ENCODE peak calls at places on chromosomes 11 and 22, in eight cellular contexts. One of them, this sample, is unnamed. For H3K4me1, the result is how much of the 10 kb centered on the place peaks cover.

GRCh38 chr11:128690746-128691091 is 3.2 kb upstream of the FLI1 start:
- DNase-seq in SK-N-SH: no peak
- DNase-seq in A549: no peak
- DNase-seq in HepG2: no peak
- DNase-seq in K562: no peak
- DNase-seq in HCT116: no peak
- DNase-seq in GM12878: no peak
- DNase-seq in Panc1: no peak
- DNase-seq in this sample: peak

GRCh38 chr11:13276454-13276851 is 1.1 kb upstream of the BMAL1 start:
- DNase-seq in K562: no peak
- DNase-seq in SK-N-SH: peak
- DNase-seq in HCT116: no peak
- DNase-seq in GM12878: no peak
- DNase-seq in Panc1: no peak
- DNase-seq in A549: no peak
- DNase-seq in HepG2: no peak
- DNase-seq in this sample: no peak

GRCh38 chr11:2471804-2472096 is 26.9 kb downstream of the KCNQ1 start:
- DNase-seq in SK-N-SH: no peak
- DNase-seq in GM12878: no peak
- DNase-seq in HCT116: no peak
- DNase-seq in K562: no peak
- DNase-seq in HepG2: no peak
- DNase-seq in Panc1: no peak
- DNase-seq in A549: no peak
- DNase-seq in this sample: no peak

GRCh38 chr11:727281-727701 is 20.0 kb upstream of the TALDO1 start:
- DNase-seq in HCT116: no peak
- DNase-seq in K562: no peak
- DNase-seq in A549: no peak
- DNase-seq in Panc1: no peak
- DNase-seq in HepG2: no peak
- DNase-seq in SK-N-SH: peak
- DNase-seq in GM12878: no peak
- DNase-seq in this sample: no peak

GRCh38 chr22:36331912-36332622 is 55.7 kb downstream of the MYH9 start:
- DNase-seq in HepG2: no peak
- DNase-seq in A549: peak
- DNase-seq in GM12878: peak
- DNase-seq in Panc1: no peak
- DNase-seq in K562: no peak
- DNase-seq in HCT116: no peak
- DNase-seq in SK-N-SH: peak
- DNase-seq in this sample: no peak

GRCh38 chr22:46071451-46072029 is 78.8 kb upstream of the PPARA start:
- DNase-seq in SK-N-SH: peak
- DNase-seq in K562: no peak
- DNase-seq in HCT116: peak
- DNase-seq in GM12878: no peak
- DNase-seq in HepG2: no peak
- DNase-seq in A549: no peak
- DNase-seq in Panc1: no peak
- DNase-seq in this sample: peak

GRCh38 chr11:131802416-131802815 is 432.0 kb downstream of the NTM start:
- DNase-seq in HepG2: no peak
- DNase-seq in SK-N-SH: no peak
- DNase-seq in K562: no peak
- DNase-seq in HCT116: no peak
- DNase-seq in GM12878: no peak
- DNase-seq in Panc1: no peak
- DNase-seq in A549: no peak
- DNase-seq in this sample: peak

GRCh38 chr22:49799431-49800075 is 28.1 kb downstream of the BRD1 start:
- DNase-seq in HepG2: no peak
- DNase-seq in GM12878: no peak
- DNase-seq in SK-N-SH: no peak
- DNase-seq in Panc1: no peak
- DNase-seq in K562: no peak
- DNase-seq in HCT116: no peak
- DNase-seq in A549: no peak
- DNase-seq in this sample: no peak

GRCh38 chr11:47337229-47337924 is 15.1 kb downstream of the MYBPC3 start:
- DNase-seq in Panc1: no peak
- DNase-seq in GM12878: no peak
- DNase-seq in HCT116: peak
- DNase-seq in K562: peak
- DNase-seq in SK-N-SH: no peak
- DNase-seq in HepG2: no peak
- DNase-seq in A549: peak
- DNase-seq in this sample: no peak

GRCh38 chr22:27348634-27349033 is 452.9 kb downstream of the MN1 start:
- DNase-seq in SK-N-SH: no peak
- DNase-seq in HCT116: no peak
- DNase-seq in A549: no peak
- DNase-seq in Panc1: no peak
- DNase-seq in K562: no peak
- DNase-seq in GM12878: no peak
- DNase-seq in HepG2: no peak
- DNase-seq in this sample: no peak

GRCh38 chr22:24141586-24141985 is 39.7 kb upstream of the SUSD2 start:
- DNase-seq in SK-N-SH: no peak
- DNase-seq in K562: no peak
- DNase-seq in Panc1: no peak
- DNase-seq in GM12878: no peak
- DNase-seq in HepG2: no peak
- DNase-seq in HCT116: no peak
- DNase-seq in A549: no peak
- DNase-seq in this sample: no peak

GRCh38 chr22:46099740-46100139 is 50.6 kb upstream of the PPARA start:
- DNase-seq in HCT116: no peak
- DNase-seq in SK-N-SH: no peak
- DNase-seq in GM12878: no peak
- DNase-seq in Panc1: no peak
- DNase-seq in HepG2: no peak
- DNase-seq in A549: no peak
- DNase-seq in K562: no peak
- DNase-seq in this sample: no peak

GRCh38 chr22:50000587-50001387 is 11.8 kb downstream of the IL17REL start:
- DNase-seq in HepG2: no peak
- DNase-seq in GM12878: no peak
- DNase-seq in Panc1: no peak
- DNase-seq in SK-N-SH: peak
- DNase-seq in HCT116: no peak
- DNase-seq in K562: no peak
- DNase-seq in A549: no peak
- DNase-seq in this sample: no peak

GRCh38 chr11:71474141-71474770 is 21.3 kb downstream of the NADSYN1 start:
- DNase-seq in HepG2: no peak
- DNase-seq in A549: no peak
- DNase-seq in K562: no peak
- DNase-seq in SK-N-SH: no peak
- DNase-seq in HCT116: no peak
- DNase-seq in Panc1: no peak
- DNase-seq in GM12878: no peak
- DNase-seq in this sample: no peak

GRCh38 chr11:114121744-114122504 is 62.4 kb downstream of the ZBTB16 start:
- DNase-seq in A549: no peak
- DNase-seq in K562: no peak
- DNase-seq in Panc1: no peak
- DNase-seq in HCT116: no peak
- DNase-seq in HepG2: no peak
- DNase-seq in GM12878: no peak
- DNase-seq in SK-N-SH: no peak
- DNase-seq in this sample: no peak

GRCh38 chr11:112212290-112212689 is 13.9 kb upstream of the PTS start:
- DNase-seq in A549: no peak
- DNase-seq in GM12878: no peak
- DNase-seq in SK-N-SH: no peak
- DNase-seq in Panc1: no peak
- DNase-seq in HepG2: no peak
- DNase-seq in HCT116: no peak
- DNase-seq in K562: no peak
- DNase-seq in this sample: no peak

GRCh38 chr11:94803491-94803890 is 35.3 kb downstream of the AMOTL1 start:
- DNase-seq in K562: no peak
- DNase-seq in SK-N-SH: no peak
- DNase-seq in HepG2: no peak
- DNase-seq in Panc1: no peak
- DNase-seq in GM12878: no peak
- DNase-seq in HCT116: no peak
- DNase-seq in A549: no peak
- DNase-seq in this sample: no peak
- H3K4me1 ChIP-seq in K562: under half
- H3K4me1 ChIP-seq in SK-N-SH: under half
- H3K4me1 ChIP-seq in HepG2: under half
- H3K4me1 ChIP-seq in Panc1: under half
- H3K4me1 ChIP-seq in GM12878: under half
- H3K4me1 ChIP-seq in HCT116: under half
- H3K4me1 ChIP-seq in A549: under half
- H3K4me1 ChIP-seq in this sample: under half

GRCh38 chr22:39536711-39537110 is 4.2 kb upstream of the RPS19BP1 start:
- DNase-seq in GM12878: no peak
- DNase-seq in HCT116: no peak
- DNase-seq in HepG2: no peak
- DNase-seq in K562: no peak
- DNase-seq in Panc1: no peak
- DNase-seq in SK-N-SH: no peak
- DNase-seq in A549: no peak
- DNase-seq in this sample: no peak

GRCh38 chr22:39534591-39535301 is 2.2 kb upstream of the RPS19BP1 start:
- DNase-seq in HCT116: no peak
- DNase-seq in K562: peak
- DNase-seq in GM12878: no peak
- DNase-seq in HepG2: peak
- DNase-seq in Panc1: no peak
- DNase-seq in A549: peak
- DNase-seq in SK-N-SH: peak
- DNase-seq in this sample: peak

GRCh38 chr22:39535302-39535805 is 2.8 kb upstream of the RPS19BP1 start:
- DNase-seq in HepG2: no peak
- DNase-seq in Panc1: no peak
- DNase-seq in K562: no peak
- DNase-seq in GM12878: no peak
- DNase-seq in HCT116: no peak
- DNase-seq in SK-N-SH: no peak
- DNase-seq in A549: no peak
- DNase-seq in this sample: peak

GRCh38 chr22:39535831-39536449 is 3.4 kb upstream of the RPS19BP1 start:
- DNase-seq in Panc1: no peak
- DNase-seq in GM12878: no peak
- DNase-seq in A549: no peak
- DNase-seq in HepG2: no peak
- DNase-seq in SK-N-SH: no peak
- DNase-seq in K562: no peak
- DNase-seq in HCT116: no peak
- DNase-seq in this sample: no peak

DNA sequence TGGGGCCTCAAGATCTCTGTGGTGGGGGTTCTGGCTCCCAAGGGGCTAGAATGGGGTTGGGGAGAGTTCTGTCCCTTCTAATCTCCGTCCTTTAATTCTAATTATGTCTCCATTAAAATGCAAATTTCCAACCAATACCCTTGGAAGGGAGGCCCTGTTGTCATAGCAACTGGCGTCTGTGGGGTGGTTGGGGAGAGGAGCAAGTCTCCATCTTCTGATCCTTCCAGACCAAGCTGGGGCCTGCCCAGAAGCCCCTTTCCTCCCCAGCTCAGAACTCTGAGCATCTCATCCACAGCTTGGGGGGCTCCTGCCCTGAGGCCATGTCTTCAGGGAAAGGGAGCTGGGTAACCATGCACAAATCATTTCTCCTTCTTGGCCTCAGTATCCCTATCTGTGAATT is 5.4 kb upstream of the RPS19BP1 start:
- DNase-seq in A549: no peak
- DNase-seq in GM12878: no peak
- DNase-seq in K562: no peak
- DNase-seq in HCT116: no peak
- DNase-seq in HepG2: no peak
- DNase-seq in Panc1: no peak
- DNase-seq in SK-N-SH: no peak
- DNase-seq in this sample: no peak
- TF ChIP-seq REST in A549: no peak
- TF ChIP-seq REST in GM12878: no peak
- TF ChIP-seq REST in K562: no peak
- TF ChIP-seq REST in HCT116: no peak
- TF ChIP-seq REST in HepG2: no peak
- TF ChIP-seq REST in Panc1: no peak
- TF ChIP-seq REST in SK-N-SH: no peak
- TF ChIP-seq REST in this sample: no peak

GRCh38 chr11:67289651-67290479 is 762 bp downstream of the ANKRD13D start:
- DNase-seq in GM12878: no peak
- DNase-seq in Panc1: no peak
- DNase-seq in HCT116: no peak
- DNase-seq in SK-N-SH: peak
- DNase-seq in K562: no peak
- DNase-seq in A549: no peak
- DNase-seq in HepG2: no peak
- DNase-seq in this sample: peak
- H3K4me1 ChIP-seq in GM12878: under half
- H3K4me1 ChIP-seq in Panc1: under half
- H3K4me1 ChIP-seq in HCT116: under half
- H3K4me1 ChIP-seq in SK-N-SH: under half
- H3K4me1 ChIP-seq in K562: half or more
- H3K4me1 ChIP-seq in A549: under half
- H3K4me1 ChIP-seq in HepG2: under half
- H3K4me1 ChIP-seq in this sample: under half

GRCh38 chr11:117914398-117914761 is 14.8 kb downstream of the TMPRSS13 start:
- DNase-seq in K562: no peak
- DNase-seq in GM12878: no peak
- DNase-seq in HCT116: no peak
- DNase-seq in SK-N-SH: no peak
- DNase-seq in Panc1: no peak
- DNase-seq in A549: no peak
- DNase-seq in HepG2: no peak
- DNase-seq in this sample: no peak
- TF ChIP-seq REST in K562: no peak
- TF ChIP-seq REST in GM12878: no peak
- TF ChIP-seq REST in HCT116: no peak
- TF ChIP-seq REST in SK-N-SH: no peak
- TF ChIP-seq REST in Panc1: no peak
- TF ChIP-seq REST in A549: no peak
- TF ChIP-seq REST in HepG2: no peak
- TF ChIP-seq REST in this sample: no peak